ENCODE peak calls at places on chromosomes 7 and 10, in ten cellular contexts. R, B, O, E, A, L, H, P, X and N are unnamed samples.

GRCh38 chr7:14000247-14000646 is 10.8 kb upstream of the ETV1 start:
- ATAC-seq in H (no peak), X (no peak), P (no peak), R (no peak), L (no peak), B (peak), O (no peak), E (no peak), A (no peak), N (no peak)

GRCh38 chr7:24769863-24770262 is 12.6 kb upstream of the GSDME start:
- ATAC-seq in L (no peak), X (no peak), P (peak), E (no peak), R (no peak), B (no peak), O (no peak), H (no peak), A (no peak), N (no peak)

GRCh38 chr7:149209518-149210269 is 14.3 kb downstream of the ZNF282 start:
- ATAC-seq in H (peak), P (no peak), B (peak), R (peak), X (peak), A (peak), O (peak), E (peak), L (no peak), N (peak)

GRCh38 chr10:4498763-4499251 is 327.2 kb upstream of the AKR1E2 start:
- ATAC-seq in A (no peak), O (no peak), L (no peak), H (peak), P (peak), E (no peak), X (no peak), B (no peak), R (no peak), N (no peak)

GRCh38 chr10:22606164-22606614 is 108.2 kb downstream of the PIP4K2A start:
- ATAC-seq in H (peak), L (no peak), X (peak), A (peak), E (no peak), O (peak), B (peak), R (no peak), P (peak), N (peak)

GRCh38 chr10:93208717-93209464 is 135.2 kb downstream of the CYP26A1 start:
- ATAC-seq in O (no peak), P (no peak), A (no peak), X (no peak), E (peak), R (no peak), H (no peak), L (no peak), B (no peak), N (no peak)

GRCh38 chr10:104521901-104522827 is 118.9 kb upstream of the SORCS3 start:
- ATAC-seq in E (no peak), L (no peak), R (no peak), P (peak), A (no peak), B (peak), H (no peak), O (no peak), X (no peak), N (no peak)

GRCh38 chr10:108303149-108303548 is 1138.6 kb upstream of the SORCS1 start:
- ATAC-seq in L (no peak), A (no peak), B (no peak), H (no peak), O (no peak), X (no peak), R (no peak), P (no peak), E (no peak), N (no peak)

GRCh38 chr10:124619195-124619594 is 125.0 kb downstream of the FAM53B start:
- ATAC-seq in A (no peak), P (no peak), E (no peak), O (no peak), B (peak), X (peak), H (no peak), R (no peak), L (no peak), N (peak)

GRCh38 chr7:130648580-130648979 is 20.0 kb downstream of the COPG2 start:
- ATAC-seq in H (no peak), X (no peak), O (peak), E (no peak), A (peak), B (peak), R (no peak), L (no peak), P (no peak), N (peak)